ENCODE peak calls at places on chromosomes 5 and 9, in seven cellular contexts. One of them, this sample, is unnamed.

GRCh38 chr9:113522419-113522818 is 58.9 kb downstream of the RGS3 start:
- DNase-seq in HEK293T: no peak
- DNase-seq in LoVo: no peak
- DNase-seq in G401: no peak
- DNase-seq in Right ventricle myocardium superior: no peak
- DNase-seq in nephron progenitor cell: no peak
- DNase-seq in ACHN: no peak
- DNase-seq in this sample: no peak

GRCh38 chr9:4038182-4038723 is 261.6 kb downstream of the GLIS3 start:
- DNase-seq in HEK293T: no peak
- DNase-seq in LoVo: peak; percentile 67
- DNase-seq in G401: no peak
- DNase-seq in Right ventricle myocardium superior: no peak
- DNase-seq in nephron progenitor cell: no peak
- DNase-seq in ACHN: no peak
- DNase-seq in this sample: no peak

GRCh38 chr9:122572456-122572855 is 10.7 kb downstream of the OR1L8 start:
- DNase-seq in HEK293T: no peak
- DNase-seq in LoVo: no peak
- DNase-seq in G401: no peak
- DNase-seq in Right ventricle myocardium superior: no peak
- DNase-seq in nephron progenitor cell: no peak
- DNase-seq in ACHN: no peak
- DNase-seq in this sample: no peak

GRCh38 chr5:19745247-19745646 is 242.8 kb downstream of the CDH18 start:
- DNase-seq in HEK293T: no peak
- DNase-seq in LoVo: no peak
- DNase-seq in G401: no peak
- DNase-seq in Right ventricle myocardium superior: no peak
- DNase-seq in nephron progenitor cell: no peak
- DNase-seq in ACHN: no peak
- DNase-seq in this sample: no peak

GRCh38 chr5:5239191-5239590 is 99.1 kb downstream of the ADAMTS16 start:
- DNase-seq in HEK293T: no peak
- DNase-seq in LoVo: no peak
- DNase-seq in G401: no peak
- DNase-seq in Right ventricle myocardium superior: no peak
- DNase-seq in nephron progenitor cell: no peak
- DNase-seq in ACHN: no peak
- DNase-seq in this sample: no peak

GRCh38 chr9:124040186-124040920 is 28.8 kb downstream of the LHX2 start:
- DNase-seq in HEK293T: no peak
- DNase-seq in LoVo: no peak
- DNase-seq in G401: no peak
- DNase-seq in Right ventricle myocardium superior: no peak
- DNase-seq in nephron progenitor cell: no peak
- DNase-seq in ACHN: no peak
- DNase-seq in this sample: no peak

GRCh38 chr5:124059200-124059599 is 547.2 kb downstream of the CSNK1G3 start:
- DNase-seq in HEK293T: no peak
- DNase-seq in LoVo: peak; percentile 31
- DNase-seq in G401: no peak
- DNase-seq in Right ventricle myocardium superior: no peak
- DNase-seq in nephron progenitor cell: no peak
- DNase-seq in ACHN: no peak
- DNase-seq in this sample: no peak

GRCh38 chr5:18281947-18282557 is 647.8 kb downstream of the TAF11L14 start:
- DNase-seq in HEK293T: peak; percentile 32
- DNase-seq in LoVo: peak; percentile 31
- DNase-seq in G401: peak; percentile 69
- DNase-seq in Right ventricle myocardium superior: no peak
- DNase-seq in nephron progenitor cell: no peak
- DNase-seq in ACHN: peak; percentile 41
- DNase-seq in this sample: no peak

GRCh38 chr5:103393131-103393754 is 134.7 kb downstream of the MACIR start:
- DNase-seq in HEK293T: no peak
- DNase-seq in LoVo: no peak
- DNase-seq in G401: no peak
- DNase-seq in Right ventricle myocardium superior: no peak
- DNase-seq in nephron progenitor cell: no peak
- DNase-seq in ACHN: peak; percentile 3
- DNase-seq in this sample: no peak

This sample was measured in ecto neural progenitor cell.